ENCODE peak calls at places on chromosomes 13 and 19, in four cellular contexts. One of them, this sample, is unnamed.
A peak's percentile ranks its signal among the peaks of the same experiment; 100 is the strongest.

GRCh38 chr19:4711211-4711610 is 12.4 kb downstream of the DPP9 start:
- DNase-seq in K562: no peak
- DNase-seq in spleen: no peak
- DNase-seq in GM12878: no peak
- DNase-seq in this sample: no peak

GRCh38 chr13:101875091-101875490 is 422.6 kb downstream of the ITGBL1 start:
- DNase-seq in K562: no peak
- DNase-seq in GM12878: no peak
- DNase-seq in spleen: no peak
- DNase-seq in this sample: no peak

GRCh38 chr19:4456566-4456842 is 1.1 kb downstream of the UBXN6 start:
- DNase-seq in spleen: peak; percentile 80
- DNase-seq in K562: peak; percentile 54
- DNase-seq in GM12878: no peak
- DNase-seq in this sample: no peak

GRCh38 chr13:76971215-76971614 is 20.7 kb upstream of the CLN5 start:
- DNase-seq in GM12878: no peak
- DNase-seq in K562: no peak
- DNase-seq in spleen: no peak
- DNase-seq in this sample: no peak

GRCh38 chr19:46813570-46814358 is 25.4 kb upstream of the SLC1A5 start:
- DNase-seq in K562: no peak
- DNase-seq in GM12878: no peak
- DNase-seq in spleen: peak; percentile 74
- DNase-seq in this sample: peak; percentile 92

GRCh38 chr19:55258476-55258827 is 365 bp downstream of the PPP6R1 start:
- DNase-seq in K562: peak; percentile 51
- DNase-seq in GM12878: no peak
- DNase-seq in spleen: no peak
- DNase-seq in this sample: no peak

GRCh38 chr13:51959773-51960172 is 51.5 kb downstream of the ATP7B start:
- DNase-seq in GM12878: no peak
- DNase-seq in K562: peak; percentile 37
- DNase-seq in spleen: no peak
- DNase-seq in this sample: no peak

GRCh38 chr13:110240352-110240751 is 66.6 kb downstream of the COL4A1 start:
- DNase-seq in GM12878: no peak
- DNase-seq in K562: no peak
- DNase-seq in spleen: no peak
- DNase-seq in this sample: no peak

GRCh38 chr19:4304509-4305252 is at the start of gene FSD1:
- DNase-seq in spleen: no peak
- DNase-seq in GM12878: no peak
- DNase-seq in K562: peak; percentile 84
- DNase-seq in this sample: no peak

GRCh38 chr13:36891752-36892151 is 28.3 kb downstream of the SMAD9 start:
- DNase-seq in GM12878: no peak
- DNase-seq in spleen: no peak
- DNase-seq in K562: no peak
- DNase-seq in this sample: no peak

GRCh38 chr19:41584260-41584810 is 8.4 kb downstream of the CEACAM21 start:
- DNase-seq in spleen: no peak
- DNase-seq in GM12878: no peak
- DNase-seq in K562: no peak
- DNase-seq in this sample: no peak

GRCh38 chr13:47310376-47310775 is 413.5 kb upstream of the HTR2A start:
- DNase-seq in K562: no peak
- DNase-seq in spleen: no peak
- DNase-seq in GM12878: no peak
- DNase-seq in this sample: no peak

GRCh38 chr13:76711515-76712182 is 174.6 kb downstream of the KCTD12 start:
- DNase-seq in K562: no peak
- DNase-seq in GM12878: no peak
- DNase-seq in spleen: no peak
- DNase-seq in this sample: no peak

GRCh38 chr19:1538978-1539377 is 15.1 kb downstream of the PLK5 start:
- DNase-seq in K562: no peak
- DNase-seq in GM12878: no peak
- DNase-seq in spleen: no peak
- DNase-seq in this sample: no peak

GRCh38 chr19:44645407-44646048 is 1.8 kb downstream of the PVR start:
- DNase-seq in K562: no peak
- DNase-seq in spleen: peak; percentile 10
- DNase-seq in GM12878: no peak
- DNase-seq in this sample: no peak

GRCh38 chr13:32881074-32881791 is 135.0 kb upstream of the KL start:
- DNase-seq in K562: no peak
- DNase-seq in spleen: no peak
- DNase-seq in GM12878: no peak
- DNase-seq in this sample: no peak

GRCh38 chr13:74187564-74187963 is 53.4 kb upstream of the KLF12 start:
- DNase-seq in GM12878: no peak
- DNase-seq in K562: no peak
- DNase-seq in spleen: no peak
- DNase-seq in this sample: no peak

GRCh38 chr13:98155475-98156111 is 12.7 kb downstream of the FARP1 start:
- DNase-seq in K562: no peak
- DNase-seq in spleen: no peak
- DNase-seq in GM12878: no peak
- DNase-seq in this sample: no peak

GRCh38 chr19:45138303-45138751 is 22.5 kb downstream of the NKPD1 start:
- DNase-seq in spleen: no peak
- DNase-seq in K562: peak; percentile 20
- DNase-seq in GM12878: no peak
- DNase-seq in this sample: no peak

GRCh38 chr19:53076984-53077383 is 26.2 kb downstream of the ZNF160 start:
- DNase-seq in spleen: no peak
- DNase-seq in GM12878: no peak
- DNase-seq in K562: peak; percentile 27
- DNase-seq in this sample: no peak

GRCh38 chr13:30341815-30342570 is 34.6 kb upstream of the KATNAL1 start:
- DNase-seq in K562: no peak
- DNase-seq in GM12878: no peak
- DNase-seq in spleen: no peak
- DNase-seq in this sample: peak; percentile 85

GRCh38 chr19:29526730-29527499 is 1.1 kb downstream of the VSTM2B start:
- DNase-seq in K562: peak; percentile 22
- DNase-seq in GM12878: no peak
- DNase-seq in spleen: peak; percentile 57
- DNase-seq in this sample: no peak

GRCh38 chr19:45569619-45570421 is 14.8 kb downstream of the OPA3 start:
- DNase-seq in K562: peak; percentile 80
- DNase-seq in spleen: peak; percentile 89
- DNase-seq in GM12878: no peak
- DNase-seq in this sample: peak; percentile 76

GRCh38 chr13:78595819-78596700 is 7.3 kb downstream of the POU4F1 start:
- DNase-seq in spleen: peak; percentile 72
- DNase-seq in GM12878: no peak
- DNase-seq in K562: no peak
- DNase-seq in this sample: no peak

GRCh38 chr19:48940902-48941301 is 7.4 kb downstream of the DHDH start:
- DNase-seq in K562: no peak
- DNase-seq in spleen: no peak
- DNase-seq in GM12878: no peak
- DNase-seq in this sample: no peak

GRCh38 chr13:59931621-59932020 is 232.1 kb downstream of the DIAPH3 start:
- DNase-seq in spleen: no peak
- DNase-seq in GM12878: no peak
- DNase-seq in K562: no peak
- DNase-seq in this sample: no peak

GRCh38 chr13:98838776-98839175 is 86.3 kb upstream of the SLC15A1 start:
- DNase-seq in K562: no peak
- DNase-seq in GM12878: no peak
- DNase-seq in spleen: no peak
- DNase-seq in this sample: no peak

GRCh38 chr19:6006896-6007295 is 29.0 kb upstream of the RANBP3 start:
- DNase-seq in K562: no peak
- DNase-seq in spleen: no peak
- DNase-seq in GM12878: no peak
- DNase-seq in this sample: no peak
- TF ChIP-seq POLR2AphosphoS5 in K562: no peak
- TF ChIP-seq POLR2AphosphoS5 in spleen: no peak
- TF ChIP-seq POLR2AphosphoS5 in GM12878: no peak
- TF ChIP-seq POLR2AphosphoS5 in this sample: no peak

GRCh38 chr19:8596168-8596567 is 14.3 kb downstream of the ADAMTS10 start:
- DNase-seq in GM12878: no peak
- DNase-seq in K562: no peak
- DNase-seq in spleen: no peak
- DNase-seq in this sample: no peak

GRCh38 chr19:8593931-8594330 is 16.6 kb downstream of the ADAMTS10 start:
- DNase-seq in spleen: no peak
- DNase-seq in GM12878: no peak
- DNase-seq in K562: no peak
- DNase-seq in this sample: no peak

GRCh38 chr19:8589177-8589714 is 12.0 kb upstream of the MYO1F start:
- DNase-seq in spleen: no peak
- DNase-seq in K562: no peak
- DNase-seq in GM12878: no peak
- DNase-seq in this sample: no peak

GRCh38 chr19:8595651-8596050 is 14.9 kb downstream of the ADAMTS10 start:
- DNase-seq in K562: no peak
- DNase-seq in spleen: no peak
- DNase-seq in GM12878: no peak
- DNase-seq in this sample: no peak

DNA sequence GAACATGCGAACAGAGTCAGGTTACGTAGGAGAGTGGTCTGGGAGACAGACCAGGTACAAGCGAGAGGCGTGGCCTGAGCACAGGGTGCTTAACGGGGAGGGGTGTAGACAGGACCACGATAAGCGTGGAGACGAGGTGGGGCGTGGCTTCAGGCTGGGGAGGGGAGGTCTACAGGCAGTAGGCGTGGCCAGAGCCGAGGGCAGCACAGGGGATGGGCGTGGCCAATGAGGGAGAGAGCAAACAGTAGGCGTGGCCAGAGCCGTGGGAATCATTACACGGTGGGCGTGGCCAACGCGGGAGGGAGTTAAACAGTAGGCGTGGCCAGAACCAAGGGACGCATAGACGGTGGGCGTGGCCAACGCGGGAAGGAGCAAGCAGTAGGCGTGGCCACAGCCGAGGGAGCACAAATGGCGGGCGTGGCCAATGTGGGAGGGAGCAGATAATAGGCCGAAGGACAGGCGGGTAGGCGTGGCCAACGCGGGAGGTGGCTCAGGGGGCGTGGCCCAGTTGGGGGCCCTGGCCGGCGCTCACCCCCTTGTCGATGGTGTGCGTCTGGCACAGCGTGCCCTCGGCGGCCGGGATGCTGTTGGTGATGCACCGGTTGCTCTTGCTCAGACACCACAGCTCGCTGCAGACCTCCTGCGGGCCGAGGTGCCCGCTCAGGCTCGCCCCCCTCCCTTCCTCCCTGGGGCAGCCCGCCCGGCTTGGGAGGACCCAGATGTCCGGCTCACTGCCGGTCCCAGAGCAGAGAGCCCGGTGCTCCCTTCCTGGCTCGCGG is 15.2 kb upstream of the MYO1F start:
- DNase-seq in GM12878: no peak
- DNase-seq in K562: peak; percentile 92
- DNase-seq in spleen: peak; percentile 94
- DNase-seq in this sample: peak; percentile 85
- TF ChIP-seq POLR2A in GM12878: no peak
- TF ChIP-seq POLR2A in K562: no peak
- TF ChIP-seq POLR2A in spleen: no peak
- TF ChIP-seq POLR2A in this sample: no peak

DNA sequence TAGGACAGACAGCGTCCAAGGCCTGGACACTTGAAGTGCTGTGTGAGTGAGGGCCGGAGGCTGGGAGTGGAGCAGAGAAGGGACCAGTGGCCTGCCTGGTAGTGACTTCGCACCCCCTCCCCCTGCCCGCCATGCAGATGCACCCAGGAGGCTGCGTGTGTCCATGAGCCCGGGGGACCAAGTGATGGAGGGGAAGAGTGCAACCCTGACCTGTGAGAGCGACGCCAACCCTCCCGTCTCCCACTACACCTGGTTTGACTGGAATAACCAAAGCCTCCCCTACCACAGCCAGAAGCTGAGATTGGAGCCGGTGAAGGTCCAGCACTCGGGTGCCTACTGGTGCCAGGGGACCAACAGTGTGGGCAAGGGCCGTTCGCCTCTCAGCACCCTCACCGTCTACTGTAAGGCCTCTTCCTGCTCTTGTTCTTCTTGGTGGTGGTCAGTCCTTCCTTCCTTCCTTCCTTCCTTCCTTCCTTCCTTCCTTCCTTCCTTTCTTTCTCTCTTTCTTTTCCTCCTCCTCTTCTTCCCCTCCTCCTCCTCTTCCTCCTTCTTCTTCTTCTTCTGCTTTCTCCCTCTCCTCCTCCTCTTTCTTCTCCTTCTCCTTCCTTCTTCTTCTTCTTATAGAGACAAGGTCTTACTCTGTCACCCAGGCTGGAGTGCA is 6.0 kb upstream of the FFAR1 start:
- DNase-seq in spleen: peak; percentile 71
- DNase-seq in K562: no peak
- DNase-seq in GM12878: no peak
- DNase-seq in this sample: no peak
- TF ChIP-seq POLR2AphosphoS5 in spleen: no peak
- TF ChIP-seq POLR2AphosphoS5 in K562: no peak
- TF ChIP-seq POLR2AphosphoS5 in GM12878: peak; percentile 35
- TF ChIP-seq POLR2AphosphoS5 in this sample: no peak

GRCh38 chr19:10416380-10417257 is 3.7 kb upstream of the PDE4A start:
- DNase-seq in GM12878: peak; percentile 60
- DNase-seq in spleen: peak; percentile 95
- DNase-seq in K562: peak; percentile 97
- DNase-seq in this sample: peak; percentile 90

GRCh38 chr19:10408511-10409291 is 5.4 kb upstream of the CDC37 start:
- DNase-seq in GM12878: no peak
- DNase-seq in spleen: peak; percentile 92
- DNase-seq in K562: no peak
- DNase-seq in this sample: no peak

GRCh38 chr19:10407102-10407501 is 3.8 kb upstream of the CDC37 start:
- DNase-seq in GM12878: no peak
- DNase-seq in spleen: no peak
- DNase-seq in K562: no peak
- DNase-seq in this sample: no peak

GRCh38 chr19:10416083-10416379 is 4.3 kb upstream of the PDE4A start:
- DNase-seq in GM12878: no peak
- DNase-seq in spleen: no peak
- DNase-seq in K562: no peak
- DNase-seq in this sample: no peak

DNA sequence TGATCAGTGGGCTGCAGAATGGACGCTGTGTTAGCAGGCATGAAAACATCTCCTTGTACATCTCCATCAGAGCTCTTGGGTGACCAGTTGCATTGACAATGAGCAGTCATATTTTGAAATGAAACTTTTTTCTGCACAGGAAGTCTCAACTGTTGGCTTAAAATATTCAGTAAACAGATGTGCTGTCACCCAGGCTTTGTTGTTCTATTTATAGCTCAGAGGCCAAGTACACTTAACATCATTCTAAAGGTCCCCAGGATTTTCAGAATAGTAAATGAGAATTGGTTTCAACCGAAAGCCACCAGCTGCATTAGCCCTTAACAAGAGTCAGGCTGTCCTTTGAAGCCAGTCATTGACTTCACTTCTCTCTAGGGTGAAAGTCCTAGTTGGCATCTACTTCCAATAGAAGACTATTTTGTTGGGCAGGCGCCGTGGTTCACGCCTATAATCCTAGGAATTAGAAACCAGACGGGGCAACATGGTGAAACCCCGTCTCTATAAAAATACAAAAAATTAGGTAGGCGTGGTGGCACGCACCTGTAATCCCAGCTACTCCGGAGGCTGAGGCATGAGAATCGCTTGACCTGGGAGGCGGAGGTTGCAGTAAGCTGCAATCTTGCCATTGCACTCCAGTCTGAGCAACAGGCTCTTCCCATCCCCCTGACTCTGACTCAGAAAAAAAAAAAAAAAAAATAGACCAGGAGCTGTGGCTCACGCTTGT is 7.9 kb upstream of the PDE4A start:
- DNase-seq in GM12878: peak; percentile 94
- DNase-seq in spleen: no peak
- DNase-seq in K562: no peak
- DNase-seq in this sample: no peak
- TF ChIP-seq POLR2A in GM12878: peak; percentile 39
- TF ChIP-seq POLR2A in spleen: no peak
- TF ChIP-seq POLR2A in K562: no peak
- TF ChIP-seq POLR2A in this sample: no peak